ENCODE peak calls at places on chromosome 2, in six cellular contexts. D is adrenal gland; B is activated effector memory CD4-positive, alpha-beta T cell treated with anti-CD3 and anti-CD28 coated beads, Interleukin-2, amount 50 U/mL, for 16 hours; N is upper lobe of left lung; R is amniotic stem cell; I is heart right ventricle. V is an unnamed sample.

GRCh38 chr2:47357475-47357874 is 45.5 kb upstream of the MSH2 start:
- DNase-seq in N (no peak), B (no peak), I (peak), R (no peak), D (peak), V (peak)

GRCh38 chr2:112493858-112494648 is 12.1 kb downstream of the TTL start:
- DNase-seq in I (no peak), D (peak), R (no peak), N (no peak), B (no peak), V (no peak)

GRCh38 chr2:29431485-29431884 is 316.3 kb downstream of the CLIP4 start:
- DNase-seq in R (no peak), D (no peak), N (no peak), B (no peak), I (no peak), V (no peak)

GRCh38 chr2:101993772-101994171 is 2.0 kb downstream of the IL1R2 start:
- DNase-seq in I (no peak), B (no peak), R (no peak), N (no peak), D (no peak), V (no peak)

GRCh38 chr2:46495347-46496030 is 16.1 kb downstream of the TMEM247 start:
- DNase-seq in N (no peak), D (no peak), B (no peak), I (no peak), R (peak), V (no peak)

GRCh38 chr2:9767656-9768281 is 75.5 kb upstream of the TAF1B start:
- DNase-seq in B (no peak), R (no peak), N (no peak), D (no peak), I (no peak), V (no peak)

GRCh38 chr2:240111253-240111652 is 24.9 kb downstream of the COPS9 start:
- DNase-seq in D (no peak), R (no peak), N (no peak), I (no peak), B (no peak), V (no peak)

GRCh38 chr2:61263848-61264247 is 101.9 kb downstream of the C2orf74 start:
- DNase-seq in D (no peak), I (no peak), R (no peak), B (no peak), N (no peak), V (no peak)

GRCh38 chr2:130871843-130872242 is 35.1 kb downstream of the ARHGEF4 start:
- DNase-seq in R (no peak), B (peak), I (no peak), D (no peak), N (peak), V (no peak)

GRCh38 chr2:163207706-163208370 is 369.3 kb upstream of the KCNH7 start:
- DNase-seq in I (no peak), N (no peak), R (no peak), B (no peak), D (no peak), V (no peak)

GRCh38 chr2:108632332-108632712 is 87.0 kb upstream of the RANBP2 start:
- DNase-seq in I (no peak), B (no peak), R (no peak), N (no peak), D (no peak), V (no peak)

GRCh38 chr2:174007010-174007409 is 41.8 kb upstream of the SP3 start:
- DNase-seq in I (no peak), R (no peak), B (no peak), D (no peak), N (no peak), V (no peak)

GRCh38 chr2:96860065-96861029 is 2.5 kb upstream of the ANKRD39 start:
- DNase-seq in D (no peak), R (no peak), N (peak), B (peak), I (no peak), V (no peak)

GRCh38 chr2:191171708-191172355 is 21.0 kb upstream of the STAT4 start:
- DNase-seq in N (no peak), I (no peak), D (no peak), B (no peak), R (peak), V (no peak)

GRCh38 chr2:36490749-36491148 is 107.2 kb downstream of the FEZ2 start:
- DNase-seq in N (no peak), B (no peak), R (no peak), I (no peak), D (no peak), V (no peak)

GRCh38 chr2:67510745-67511144 is 113.6 kb downstream of the ETAA1 start:
- DNase-seq in N (no peak), I (no peak), R (no peak), B (no peak), D (no peak), V (no peak)

GRCh38 chr2:88639865-88640264 is 12.6 kb upstream of the EIF2AK3 start:
- DNase-seq in D (no peak), I (no peak), B (no peak), R (no peak), N (no peak), V (no peak)

GRCh38 chr2:31414601-31415241 is at the start of gene XDH:
- DNase-seq in D (no peak), R (no peak), B (no peak), I (no peak), N (no peak), V (no peak)

GRCh38 chr2:49643149-49643548 is 488.8 kb upstream of the FSHR start:
- DNase-seq in D (no peak), R (no peak), I (no peak), N (no peak), B (no peak), V (no peak)

GRCh38 chr2:120883607-120884405 is 148.1 kb downstream of the GLI2 start:
- DNase-seq in D (no peak), B (no peak), R (no peak), N (no peak), I (no peak), V (no peak)

GRCh38 chr2:219178377-219179175 is 501 bp downstream of the RETREG2 start:
- DNase-seq in B (peak), R (no peak), D (peak), I (peak), N (peak), V (peak)

GRCh38 chr2:235391964-235392615 is 101.8 kb upstream of the AGAP1 start:
- DNase-seq in D (no peak), R (no peak), I (no peak), B (no peak), N (peak), V (no peak)

GRCh38 chr2:28454016-28454930 is 41.6 kb upstream of the PLB1 start:
- DNase-seq in I (no peak), R (no peak), D (no peak), N (no peak), B (no peak), V (no peak)